ENCODE peak calls at places on chromosome 2, in five cellular contexts. G is uterus, W is heart left ventricle, I is right lobe of liver, B is esophagus squamous epithelium. A is an unnamed sample.

GRCh38 chr2:205086689-205087088 is 541.4 kb downstream of the PARD3B start:
- DNase-seq in G (no peak), W (no peak), I (no peak), B (no peak), A (no peak)

GRCh38 chr2:67251741-67252140 is 145.4 kb upstream of the ETAA1 start:
- DNase-seq in G (no peak), W (no peak), I (no peak), B (no peak), A (no peak)

GRCh38 chr2:231810905-231811304 is 24.7 kb downstream of the COPS7B start:
- DNase-seq in G (no peak), W (no peak), I (no peak), B (no peak), A (no peak)

GRCh38 chr2:1769703-1770422 is 25.5 kb upstream of the PXDN start:
- DNase-seq in G (peak), W (peak), I (no peak), B (no peak), A (no peak)

GRCh38 chr2:95043300-95043786 is 17.8 kb downstream of the MAL start:
- DNase-seq in G (no peak), W (peak), I (peak), B (no peak), A (peak)

GRCh38 chr2:16293398-16293797 is 353.0 kb downstream of the MYCN start:
- DNase-seq in G (no peak), W (no peak), I (no peak), B (no peak), A (no peak)

GRCh38 chr2:44777542-44777941 is 164.0 kb upstream of the SIX3 start:
- DNase-seq in G (no peak), W (no peak), I (no peak), B (no peak), A (no peak)

GRCh38 chr2:17615728-17616351 is 75.3 kb downstream of the VSNL1 start:
- DNase-seq in G (no peak), W (no peak), I (no peak), B (no peak), A (no peak)

GRCh38 chr2:20190862-20191713 is 33.8 kb downstream of the SDC1 start:
- DNase-seq in G (no peak), W (no peak), I (no peak), B (no peak), A (no peak)

GRCh38 chr2:193847140-193847539 is 1652.4 kb upstream of the TMEFF2 start:
- DNase-seq in G (no peak), W (no peak), I (no peak), B (no peak), A (no peak)

GRCh38 chr2:155033652-155034051 is 335.2 kb downstream of the KCNJ3 start:
- DNase-seq in G (no peak), W (no peak), I (no peak), B (no peak), A (no peak)

GRCh38 chr2:186675380-186675779 is 18.5 kb upstream of the FAM171B start:
- DNase-seq in G (no peak), W (no peak), I (no peak), B (no peak), A (no peak)

GRCh38 chr2:128269358-128270305 is 49.0 kb downstream of the HS6ST1 start:
- DNase-seq in G (no peak), W (no peak), I (peak), B (no peak), A (no peak)

GRCh38 chr2:26605195-26605968 is 35.8 kb downstream of the CIB4 start:
- DNase-seq in G (peak), W (no peak), I (peak), B (no peak), A (no peak)

GRCh38 chr2:180240774-180241173 is 233.7 kb upstream of the CWC22 start:
- DNase-seq in G (no peak), W (no peak), I (no peak), B (no peak), A (no peak)

GRCh38 chr2:73112913-73113633 is at the start of gene RAB11FIP5:
- DNase-seq in G (peak), W (peak), I (peak), B (no peak), A (peak)
- TF ChIP-seq POLR2A in G (no peak), W (peak), I (peak), B (no peak), A (peak)

DNA sequence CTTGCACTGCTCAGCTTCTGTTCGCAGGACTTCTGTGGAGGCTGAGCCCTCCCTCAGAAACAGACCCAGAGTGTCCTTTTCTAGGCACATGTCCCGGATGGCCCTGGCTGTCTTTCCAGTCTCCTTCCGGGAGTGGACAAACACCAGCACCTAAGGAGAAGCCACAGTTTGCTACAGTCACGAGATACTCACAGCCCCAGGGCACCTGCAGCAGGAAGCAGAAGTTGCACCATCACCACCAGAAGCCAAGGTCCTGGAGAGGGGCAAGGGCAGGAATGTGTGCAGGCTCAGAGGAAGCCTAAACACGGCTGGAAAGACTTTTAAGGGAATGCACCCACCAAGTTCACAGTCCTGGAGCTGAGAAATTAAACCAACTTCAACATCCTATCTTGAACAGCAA is 13.6 kb downstream of the SNRNP200 start:
- DNase-seq in G (no peak), W (no peak), I (no peak), B (no peak), A (no peak)
- TF ChIP-seq POLR2A in G (no peak), W (no peak), I (no peak), B (no peak), A (no peak)

DNA sequence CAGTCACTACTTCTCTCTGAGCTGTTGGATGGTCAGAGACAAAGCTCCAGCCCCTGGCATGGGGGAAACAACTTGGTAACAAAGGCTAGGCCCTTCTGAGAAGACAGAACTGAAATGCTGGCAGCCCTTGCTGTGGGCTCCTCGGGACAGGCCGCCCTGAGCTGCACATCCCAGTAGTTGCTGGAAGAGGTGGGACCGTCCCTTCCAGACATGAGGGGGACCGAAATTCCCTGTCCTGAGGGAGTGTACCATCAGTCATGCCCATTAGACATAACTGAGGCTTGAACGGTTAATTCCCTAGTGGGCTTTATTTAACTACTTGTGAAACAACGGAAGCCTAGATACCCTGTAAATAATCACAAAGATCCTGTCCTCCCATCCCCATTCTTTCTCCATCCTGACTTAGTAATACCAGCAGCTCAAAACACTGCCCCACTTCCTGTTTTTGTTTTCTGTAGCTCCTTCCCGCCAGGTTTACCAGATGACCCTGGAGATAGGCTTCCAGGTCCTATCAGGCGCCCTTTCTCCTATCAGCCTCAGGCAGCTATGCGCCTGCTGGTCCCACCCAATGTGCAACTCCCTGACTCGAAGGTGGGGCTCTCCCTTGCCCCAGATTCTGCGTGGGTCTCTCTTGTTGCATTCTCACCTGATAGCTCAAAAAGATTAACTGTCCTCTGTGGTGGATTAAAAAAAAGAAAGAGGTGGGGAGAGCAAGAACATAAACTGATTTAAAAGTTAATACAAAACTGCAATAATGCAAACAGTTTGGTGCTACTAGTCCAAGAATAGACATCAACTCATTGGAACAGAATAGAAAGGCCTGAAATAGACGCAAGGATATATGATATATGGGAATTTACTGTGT is 37.0 kb upstream of the NT5DC4 start:
- DNase-seq in G (no peak), W (no peak), I (no peak), B (no peak), A (no peak)
- TF ChIP-seq POLR2A in G (no peak), W (no peak), I (no peak), B (no peak), A (no peak)

GRCh38 chr2:108637304-108637669 is 82.0 kb upstream of the RANBP2 start:
- DNase-seq in G (peak), W (peak), I (no peak), B (no peak), A (peak)
- TF ChIP-seq POLR2A in G (peak), W (no peak), I (no peak), B (no peak), A (peak)

GRCh38 chr2:43226955-43227829 is 786 bp upstream of the ZFP36L2 start:
- DNase-seq in G (peak), W (peak), I (peak), B (peak), A (peak)
- TF ChIP-seq POLR2A in G (no peak), W (no peak), I (no peak), B (no peak), A (no peak)